ENCODE peak calls at places on chromosomes 16 and 17, in four cellular contexts. Y is mammary epithelial cell, H is esophagus squamous epithelium, S is aorta. V is an unnamed sample.

GRCh38 chr17:74763565-74764387 is 12.4 kb downstream of the NAT9 start:
- DNase-seq in H (no peak), S (no peak), Y (no peak), V (no peak)

GRCh38 chr17:65345261-65346060 is 208.3 kb downstream of the RGS9 start:
- DNase-seq in H (no peak), S (no peak), Y (no peak), V (no peak)

GRCh38 chr17:35726609-35727460 is 4.6 kb upstream of the RASL10B start:
- DNase-seq in S (peak; percentile 77), H (no peak), Y (peak; percentile 49), V (peak; percentile 16)

GRCh38 chr16:67428146-67428731 is 2.7 kb upstream of the HSD11B2 start:
- DNase-seq in H (no peak), S (peak; percentile 79), Y (peak; percentile 39), V (no peak)

GRCh38 chr16:68696514-68696913 is 40.6 kb upstream of the CDH1 start:
- DNase-seq in Y (no peak), S (no peak), H (no peak), V (no peak)

GRCh38 chr17:50479522-50480141 is 972 bp downstream of the RSAD1 start:
- DNase-seq in H (peak; percentile 22), S (peak; percentile 85), Y (peak; percentile 48), V (no peak)

GRCh38 chr16:89365044-89365467 is 125.3 kb downstream of the ANKRD11 start:
- DNase-seq in Y (peak; percentile 87), H (no peak), S (no peak), V (no peak)

GRCh38 chr16:1450218-1450617 is 5.9 kb upstream of the CCDC154 start:
- DNase-seq in H (no peak), S (no peak), Y (no peak), V (no peak)

GRCh38 chr17:79855331-79856124 is 16.3 kb upstream of the CBX4 start:
- DNase-seq in Y (no peak), S (no peak), H (no peak), V (no peak)

GRCh38 chr17:45975640-45976295 is 23.3 kb upstream of the STH start:
- DNase-seq in H (no peak), Y (no peak), S (no peak), V (no peak)

GRCh38 chr17:3557768-3558583 is at the start of gene TRPV3:
- DNase-seq in H (peak; percentile 45), S (peak; percentile 65), Y (peak; percentile 87), V (peak; percentile 82)

GRCh38 chr17:76560877-76561221 is 21.0 kb downstream of the PRCD start:
- DNase-seq in H (no peak), Y (no peak), S (no peak), V (no peak)

GRCh38 chr17:10875411-10875810 is 37.5 kb upstream of the PIRT start:
- DNase-seq in Y (no peak), H (no peak), S (no peak), V (no peak)

GRCh38 chr17:50117202-50118040 is 12.5 kb downstream of the SAMD14 start:
- DNase-seq in Y (peak; percentile 42), S (no peak), H (no peak), V (no peak)

GRCh38 chr17:51997723-51998122 is 160.8 kb downstream of the CA10 start:
- DNase-seq in S (no peak), Y (no peak), H (no peak), V (no peak)

GRCh38 chr16:2936436-2937011 is 24.8 kb downstream of the FLYWCH1 start:
- DNase-seq in S (no peak), H (no peak), Y (no peak), V (no peak)

GRCh38 chr17:58643147-58643546 is 48.7 kb downstream of the TEX14 start:
- DNase-seq in H (no peak), S (no peak), Y (peak; percentile 46), V (no peak)

GRCh38 chr16:22189473-22190168 is 16.5 kb upstream of the EEF2K start:
- DNase-seq in Y (peak; percentile 70), S (peak; percentile 79), H (peak; percentile 51), V (no peak)

GRCh38 chr16:23514381-23515152 is 4.3 kb upstream of the GGA2 start:
- DNase-seq in H (no peak), Y (no peak), S (peak; percentile 5), V (no peak)

GRCh38 chr17:78484300-78485159 is 92.7 kb downstream of the DNAH17 start:
- DNase-seq in S (no peak), H (no peak), Y (no peak), V (no peak)

GRCh38 chr16:3642397-3643094 is 11.9 kb upstream of the DNASE1 start:
- DNase-seq in Y (peak; percentile 63), S (no peak), H (no peak), V (peak; percentile 22)

GRCh38 chr17:62822080-62822904 is 14.2 kb upstream of the MARCHF10 start:
- DNase-seq in Y (no peak), S (no peak), H (no peak), V (no peak)
- H3K27ac ChIP-seq in Y (peak overlapping the region; percentile 97), S (no peak overlapping the region), H (no peak overlapping the region), V (peak overlapping the region; percentile 98)

DNA sequence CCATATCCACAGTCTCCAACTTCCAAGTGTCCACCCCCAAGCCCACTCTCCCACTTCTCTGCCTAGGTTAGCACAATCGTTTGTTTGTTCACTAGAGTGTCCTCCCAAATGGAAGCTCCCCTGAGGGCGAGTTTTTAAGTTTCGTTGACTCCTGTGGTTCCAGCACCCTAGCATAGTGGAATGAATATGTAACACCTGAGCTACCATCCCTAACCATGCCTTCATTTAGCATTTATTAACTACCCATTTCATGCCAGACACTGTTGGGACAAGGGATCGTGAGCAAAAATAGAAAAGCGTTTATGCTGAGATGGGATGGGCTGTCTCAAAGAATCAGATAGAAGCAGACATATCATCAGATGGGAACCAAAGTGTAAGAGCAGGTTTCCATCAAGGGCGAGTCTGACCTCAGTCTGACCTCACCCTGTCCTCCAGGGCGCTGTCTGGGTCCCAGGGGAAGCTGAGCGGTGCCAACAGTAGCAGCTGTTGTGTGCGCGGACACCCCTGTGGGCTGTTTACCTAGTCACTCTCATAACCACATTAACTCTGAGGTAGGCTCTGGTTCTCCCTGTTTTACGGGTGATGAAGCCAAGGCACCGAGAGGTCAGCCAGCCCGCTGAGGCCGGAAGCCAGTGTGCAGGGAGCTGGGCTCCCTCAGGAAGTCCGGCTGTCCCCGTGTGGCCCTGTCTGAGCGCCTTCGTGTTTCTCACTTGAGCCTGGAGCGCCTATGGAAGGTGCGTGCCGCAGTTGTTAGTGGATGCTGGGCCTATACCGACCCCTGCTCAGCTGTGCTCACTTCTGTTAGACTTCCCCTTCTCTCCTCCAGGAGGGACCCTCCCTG is 6.2 kb downstream of the CNP start:
- DNase-seq in H (no peak), Y (no peak), S (no peak), V (peak; percentile 31)
- H3K27ac ChIP-seq in H (peak overlapping the region; percentile 57), Y (no peak overlapping the region), S (no peak overlapping the region), V (peak overlapping the region; percentile 19)

GRCh38 chr17:29216181-29216580 is 30.5 kb upstream of the CRYBA1 start:
- DNase-seq in Y (no peak), H (no peak), S (no peak), V (no peak)

GRCh38 chr17:29215174-29215573 is 31.5 kb upstream of the CRYBA1 start:
- DNase-seq in Y (no peak), H (no peak), S (no peak), V (no peak)

GRCh38 chr17:29215717-29216116 is 30.9 kb upstream of the CRYBA1 start:
- DNase-seq in Y (peak; percentile 78), H (no peak), S (no peak), V (no peak)

GRCh38 chr17:29216856-29217255 is 29.8 kb upstream of the CRYBA1 start:
- DNase-seq in S (no peak), H (no peak), Y (peak; percentile 89), V (peak; percentile 60)

GRCh38 chr17:29219378-29220047 is 27.1 kb upstream of the CRYBA1 start:
- DNase-seq in H (no peak), S (peak; percentile 84), Y (peak; percentile 54), V (no peak)
- H3K27ac ChIP-seq in H (no peak overlapping the region), S (no peak overlapping the region), Y (no peak overlapping the region), V (no peak overlapping the region)

DNA sequence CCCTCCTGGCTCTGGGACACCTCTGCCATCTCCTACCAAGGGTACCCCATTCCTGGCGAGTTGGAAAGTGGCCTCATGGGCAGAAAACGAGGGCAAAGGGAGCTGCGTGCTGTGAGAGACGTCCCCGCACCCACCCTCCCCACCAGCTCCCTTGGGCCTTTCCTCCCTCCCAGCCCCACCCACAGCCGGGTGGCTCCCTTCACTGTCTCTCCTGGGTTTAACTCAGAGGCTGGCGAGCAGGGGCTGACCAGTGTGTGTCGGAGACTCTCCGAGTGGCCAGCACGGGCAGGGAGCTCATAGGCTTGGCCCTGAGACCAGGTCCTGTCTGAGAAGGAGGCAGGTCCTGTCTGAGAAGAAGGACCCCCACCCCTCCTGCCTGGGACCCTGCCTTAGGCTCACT is 26.1 kb downstream of the METRNL start:
- DNase-seq in Y (no peak), H (no peak), S (no peak), V (no peak)
- H3K27ac ChIP-seq in Y (no peak overlapping the region), H (no peak overlapping the region), S (peak overlapping the region; percentile 51), V (no peak overlapping the region)

GRCh38 chr17:9645858-9646555 is 690 bp downstream of the USP43 start:
- DNase-seq in S (no peak), H (no peak), Y (peak; percentile 76), V (no peak)

GRCh38 chr17:9646556-9646905 is 1.2 kb downstream of the USP43 start:
- DNase-seq in H (no peak), S (no peak), Y (no peak), V (no peak)

GRCh38 chr17:9643611-9644010 is 1.7 kb upstream of the USP43 start:
- DNase-seq in Y (no peak), S (no peak), H (no peak), V (no peak)

GRCh38 chr17:9647014-9647413 is 1.7 kb downstream of the USP43 start:
- DNase-seq in H (no peak), Y (peak; percentile 70), S (no peak), V (no peak)

GRCh38 chr17:9644910-9645751 is at the start of gene USP43:
- DNase-seq in Y (peak; percentile 81), H (no peak), S (no peak), V (no peak)
- H3K27ac ChIP-seq in Y (peak within 1 kb of the TSS; percentile 88), H (peak within 1 kb of the TSS; percentile 95), S (no peak within 1 kb of the TSS), V (peak within 1 kb of the TSS; percentile 95)

GRCh38 chr17:61323015-61323379 is 76.6 kb upstream of the TBX2 start:
- DNase-seq in Y (no peak), S (no peak), H (no peak), V (no peak)

GRCh38 chr17:61324540-61324868 is 75.1 kb upstream of the TBX2 start:
- DNase-seq in S (no peak), Y (no peak), H (no peak), V (no peak)

GRCh38 chr17:61322316-61323014 is 77.2 kb upstream of the TBX2 start:
- DNase-seq in Y (no peak), H (no peak), S (peak; percentile 32), V (no peak)

GRCh38 chr17:61325382-61326073 is 74.1 kb upstream of the TBX2 start:
- DNase-seq in Y (no peak), H (no peak), S (no peak), V (no peak)

GRCh38 chr17:61323696-61324539 is 75.7 kb upstream of the TBX2 start:
- DNase-seq in S (no peak), H (no peak), Y (no peak), V (no peak)
- H3K27ac ChIP-seq in S (no peak overlapping the region), H (peak overlapping the region; percentile 48), Y (no peak overlapping the region), V (no peak overlapping the region)